ENCODE peak calls at places on chromosomes 13 and 19, in five cellular contexts. One of them, this sample, is unnamed.

GRCh38 chr13:26619321-26619720 is 61.8 kb downstream of the WASF3 start:
- DNase-seq in OCI-LY7: no peak
- DNase-seq in DMS79 treated with DMSO at 0.1 percent for 48 hours: no peak
- DNase-seq in iPS-NIHi11: no peak
- DNase-seq in Calu3: no peak
- DNase-seq in this sample: no peak

GRCh38 chr19:14022469-14022868 is 5.5 kb upstream of the RLN3 start:
- DNase-seq in iPS-NIHi11: no peak
- DNase-seq in OCI-LY7: no peak
- DNase-seq in DMS79 treated with DMSO at 0.1 percent for 48 hours: no peak
- DNase-seq in Calu3: no peak
- DNase-seq in this sample: no peak

GRCh38 chr19:34180273-34180672 is 8.0 kb downstream of the LSM14A start:
- DNase-seq in Calu3: no peak
- DNase-seq in OCI-LY7: no peak
- DNase-seq in iPS-NIHi11: no peak
- DNase-seq in DMS79 treated with DMSO at 0.1 percent for 48 hours: no peak
- DNase-seq in this sample: no peak

GRCh38 chr19:4606921-4607678 is 32.2 kb upstream of the TNFAIP8L1 start:
- DNase-seq in Calu3: no peak
- DNase-seq in OCI-LY7: no peak
- DNase-seq in DMS79 treated with DMSO at 0.1 percent for 48 hours: peak; percentile 80
- DNase-seq in iPS-NIHi11: peak; percentile 79
- DNase-seq in this sample: no peak

GRCh38 chr19:50607388-50607787 is 32.3 kb downstream of the SYT3 start:
- DNase-seq in Calu3: no peak
- DNase-seq in iPS-NIHi11: no peak
- DNase-seq in OCI-LY7: no peak
- DNase-seq in DMS79 treated with DMSO at 0.1 percent for 48 hours: no peak
- DNase-seq in this sample: no peak

GRCh38 chr13:98977568-98978270 is at the start of gene DOCK9:
- DNase-seq in Calu3: peak; percentile 22
- DNase-seq in OCI-LY7: no peak
- DNase-seq in DMS79 treated with DMSO at 0.1 percent for 48 hours: no peak
- DNase-seq in iPS-NIHi11: peak; percentile 64
- DNase-seq in this sample: no peak

GRCh38 chr13:111076156-111077013 is 38.7 kb upstream of the ARHGEF7 start:
- DNase-seq in Calu3: peak; percentile 1
- DNase-seq in iPS-NIHi11: no peak
- DNase-seq in DMS79 treated with DMSO at 0.1 percent for 48 hours: no peak
- DNase-seq in OCI-LY7: no peak
- DNase-seq in this sample: peak; percentile 48

GRCh38 chr19:38376576-38376975 is 2.2 kb downstream of the PSMD8 start:
- DNase-seq in Calu3: no peak
- DNase-seq in OCI-LY7: no peak
- DNase-seq in DMS79 treated with DMSO at 0.1 percent for 48 hours: no peak
- DNase-seq in iPS-NIHi11: no peak
- DNase-seq in this sample: no peak

GRCh38 chr13:108987488-108987887 is 358.1 kb downstream of the MYO16 start:
- DNase-seq in OCI-LY7: no peak
- DNase-seq in DMS79 treated with DMSO at 0.1 percent for 48 hours: no peak
- DNase-seq in Calu3: no peak
- DNase-seq in iPS-NIHi11: no peak
- DNase-seq in this sample: no peak

GRCh38 chr13:75226755-75227435 is 255.1 kb downstream of the TBC1D4 start:
- DNase-seq in iPS-NIHi11: no peak
- DNase-seq in OCI-LY7: no peak
- DNase-seq in DMS79 treated with DMSO at 0.1 percent for 48 hours: no peak
- DNase-seq in Calu3: no peak
- DNase-seq in this sample: no peak

GRCh38 chr13:88656751-88657150 is 985.6 kb downstream of the SLITRK5 start:
- DNase-seq in iPS-NIHi11: no peak
- DNase-seq in DMS79 treated with DMSO at 0.1 percent for 48 hours: no peak
- DNase-seq in OCI-LY7: no peak
- DNase-seq in Calu3: peak; percentile 1
- DNase-seq in this sample: no peak

GRCh38 chr13:49749852-49750251 is 42.6 kb downstream of the KPNA3 start:
- DNase-seq in Calu3: no peak
- DNase-seq in DMS79 treated with DMSO at 0.1 percent for 48 hours: no peak
- DNase-seq in OCI-LY7: no peak
- DNase-seq in iPS-NIHi11: no peak
- DNase-seq in this sample: no peak

GRCh38 chr19:33248553-33248953 is 22.9 kb upstream of the SLC7A10 start:
- DNase-seq in iPS-NIHi11: no peak
- DNase-seq in Calu3: no peak
- DNase-seq in DMS79 treated with DMSO at 0.1 percent for 48 hours: no peak
- DNase-seq in OCI-LY7: no peak
- DNase-seq in this sample: no peak

GRCh38 chr13:27012482-27013197 is 159.0 kb downstream of the USP12 start:
- DNase-seq in OCI-LY7: no peak
- DNase-seq in Calu3: no peak
- DNase-seq in iPS-NIHi11: no peak
- DNase-seq in DMS79 treated with DMSO at 0.1 percent for 48 hours: no peak
- DNase-seq in this sample: no peak

GRCh38 chr19:50458396-50459066 is 17.8 kb upstream of the EMC10 start:
- DNase-seq in iPS-NIHi11: no peak
- DNase-seq in Calu3: no peak
- DNase-seq in OCI-LY7: no peak
- DNase-seq in DMS79 treated with DMSO at 0.1 percent for 48 hours: no peak
- DNase-seq in this sample: no peak

GRCh38 chr13:50352720-50353491 is 337.7 kb downstream of the KCNRG start:
- DNase-seq in iPS-NIHi11: no peak
- DNase-seq in Calu3: no peak
- DNase-seq in DMS79 treated with DMSO at 0.1 percent for 48 hours: no peak
- DNase-seq in OCI-LY7: no peak
- DNase-seq in this sample: no peak

GRCh38 chr13:61664821-61665705 is 249.4 kb upstream of the PCDH20 start:
- DNase-seq in DMS79 treated with DMSO at 0.1 percent for 48 hours: no peak
- DNase-seq in Calu3: no peak
- DNase-seq in iPS-NIHi11: no peak
- DNase-seq in OCI-LY7: no peak
- DNase-seq in this sample: no peak

GRCh38 chr13:113176292-113176691 is 17.8 kb downstream of the PROZ start:
- DNase-seq in iPS-NIHi11: no peak
- DNase-seq in Calu3: no peak
- DNase-seq in DMS79 treated with DMSO at 0.1 percent for 48 hours: no peak
- DNase-seq in OCI-LY7: no peak
- DNase-seq in this sample: no peak

GRCh38 chr13:75836441-75836840 is 200.3 kb downstream of the LMO7 start:
- DNase-seq in Calu3: no peak
- DNase-seq in iPS-NIHi11: no peak
- DNase-seq in DMS79 treated with DMSO at 0.1 percent for 48 hours: peak; percentile 73
- DNase-seq in OCI-LY7: no peak
- DNase-seq in this sample: no peak

GRCh38 chr19:34733266-34733825 is 697 bp upstream of the ZNF181 start:
- DNase-seq in DMS79 treated with DMSO at 0.1 percent for 48 hours: peak; percentile 76
- DNase-seq in iPS-NIHi11: peak; percentile 46
- DNase-seq in OCI-LY7: peak; percentile 70
- DNase-seq in Calu3: no peak
- DNase-seq in this sample: no peak

GRCh38 chr19:31943778-31944177 is 401.6 kb upstream of the ZNF507 start:
- DNase-seq in DMS79 treated with DMSO at 0.1 percent for 48 hours: no peak
- DNase-seq in Calu3: no peak
- DNase-seq in iPS-NIHi11: no peak
- DNase-seq in OCI-LY7: no peak
- DNase-seq in this sample: no peak

GRCh38 chr13:46593403-46593802 is 40.4 kb downstream of the LRCH1 start:
- DNase-seq in iPS-NIHi11: no peak
- DNase-seq in Calu3: no peak
- DNase-seq in OCI-LY7: peak; percentile 62
- DNase-seq in DMS79 treated with DMSO at 0.1 percent for 48 hours: no peak
- DNase-seq in this sample: peak; percentile 66

GRCh38 chr13:19181621-19182485 is at the start of gene TUBA3C:
- DNase-seq in Calu3: no peak
- DNase-seq in iPS-NIHi11: no peak
- DNase-seq in OCI-LY7: no peak
- DNase-seq in DMS79 treated with DMSO at 0.1 percent for 48 hours: no peak
- DNase-seq in this sample: no peak

GRCh38 chr19:31307270-31307669 is 42.0 kb downstream of the TSHZ3 start:
- DNase-seq in DMS79 treated with DMSO at 0.1 percent for 48 hours: no peak
- DNase-seq in Calu3: no peak
- DNase-seq in iPS-NIHi11: no peak
- DNase-seq in OCI-LY7: no peak
- DNase-seq in this sample: no peak

GRCh38 chr19:39516270-39516669 is 1.3 kb downstream of the SELENOV start:
- DNase-seq in Calu3: no peak
- DNase-seq in DMS79 treated with DMSO at 0.1 percent for 48 hours: peak; percentile 41
- DNase-seq in OCI-LY7: no peak
- DNase-seq in iPS-NIHi11: no peak
- DNase-seq in this sample: peak; percentile 26

GRCh38 chr19:55246462-55247451 is 12.1 kb downstream of the PPP6R1 start:
- DNase-seq in Calu3: no peak
- DNase-seq in DMS79 treated with DMSO at 0.1 percent for 48 hours: no peak
- DNase-seq in iPS-NIHi11: no peak
- DNase-seq in OCI-LY7: no peak
- DNase-seq in this sample: no peak

GRCh38 chr19:33052352-33052972 is 12.2 kb downstream of the RHPN2 start:
- DNase-seq in Calu3: peak; percentile 66
- DNase-seq in DMS79 treated with DMSO at 0.1 percent for 48 hours: peak; percentile 45
- DNase-seq in iPS-NIHi11: no peak
- DNase-seq in OCI-LY7: no peak
- DNase-seq in this sample: no peak

GRCh38 chr13:50319603-50320296 is 304.5 kb downstream of the KCNRG start:
- DNase-seq in DMS79 treated with DMSO at 0.1 percent for 48 hours: no peak
- DNase-seq in iPS-NIHi11: no peak
- DNase-seq in OCI-LY7: no peak
- DNase-seq in Calu3: no peak
- DNase-seq in this sample: no peak

GRCh38 chr13:113978741-113979481 is 5.0 kb upstream of the C13orf46 start:
- DNase-seq in iPS-NIHi11: no peak
- DNase-seq in OCI-LY7: no peak
- DNase-seq in DMS79 treated with DMSO at 0.1 percent for 48 hours: no peak
- DNase-seq in Calu3: no peak
- DNase-seq in this sample: no peak

GRCh38 chr19:15815306-15815705 is at the start of gene OR10H1:
- DNase-seq in Calu3: peak; percentile 76
- DNase-seq in iPS-NIHi11: no peak
- DNase-seq in OCI-LY7: no peak
- DNase-seq in DMS79 treated with DMSO at 0.1 percent for 48 hours: no peak
- DNase-seq in this sample: no peak

GRCh38 chr19:10876459-10877240 is 5.3 kb downstream of the CARM1 start:
- DNase-seq in OCI-LY7: no peak
- DNase-seq in Calu3: no peak
- DNase-seq in iPS-NIHi11: no peak
- DNase-seq in DMS79 treated with DMSO at 0.1 percent for 48 hours: no peak
- DNase-seq in this sample: no peak

This sample was measured in NAMALWA.